ENCODE peak calls at places on chromosomes 12 and 14, in four cellular contexts. One of them, this sample, is unnamed.

GRCh38 chr14:96257056-96257455 is 1.0 kb downstream of the BDKRB1 start:
- DNase-seq in K562: no peak
- DNase-seq in GM12878: no peak
- DNase-seq in HepG2: no peak
- DNase-seq in this sample: no peak

GRCh38 chr12:11941601-11942360 is 129.0 kb upstream of the BCL2L14 start:
- DNase-seq in HepG2: no peak
- DNase-seq in GM12878: no peak
- DNase-seq in K562: no peak
- DNase-seq in this sample: no peak

GRCh38 chr12:84986586-84986985 is 49.5 kb downstream of the TSPAN19 start:
- DNase-seq in HepG2: no peak
- DNase-seq in GM12878: no peak
- DNase-seq in K562: no peak
- DNase-seq in this sample: no peak

GRCh38 chr14:99755629-99756603 is 37.3 kb upstream of the EML1 start:
- DNase-seq in K562: no peak
- DNase-seq in GM12878: no peak
- DNase-seq in HepG2: peak; percentile 24
- DNase-seq in this sample: no peak

GRCh38 chr14:104431929-104432541 is 147.5 kb upstream of the C14orf180 start:
- DNase-seq in HepG2: no peak
- DNase-seq in GM12878: no peak
- DNase-seq in K562: no peak
- DNase-seq in this sample: peak; percentile 21

GRCh38 chr12:38289396-38289795 is 27.2 kb upstream of the ALG10B start:
- DNase-seq in HepG2: no peak
- DNase-seq in GM12878: no peak
- DNase-seq in K562: no peak
- DNase-seq in this sample: no peak

GRCh38 chr12:57471661-57472060 is 8.0 kb downstream of the ARHGAP9 start:
- DNase-seq in HepG2: no peak
- DNase-seq in GM12878: no peak
- DNase-seq in K562: no peak
- DNase-seq in this sample: no peak

GRCh38 chr12:68913682-68914081 is 19.3 kb downstream of the CPM start:
- DNase-seq in HepG2: no peak
- DNase-seq in GM12878: no peak
- DNase-seq in K562: no peak
- DNase-seq in this sample: no peak

GRCh38 chr12:131827961-131828534 is at the start of gene MMP17:
- DNase-seq in K562: peak; percentile 86
- DNase-seq in GM12878: no peak
- DNase-seq in HepG2: no peak
- DNase-seq in this sample: peak; percentile 74

GRCh38 chr12:1855241-1855640 is 34.9 kb downstream of the LRTM2 start:
- DNase-seq in GM12878: no peak
- DNase-seq in HepG2: no peak
- DNase-seq in K562: no peak
- DNase-seq in this sample: no peak

GRCh38 chr14:94485944-94486841 is 10.2 kb upstream of the SERPINA9 start:
- DNase-seq in GM12878: no peak
- DNase-seq in K562: peak; percentile 67
- DNase-seq in HepG2: peak; percentile 48
- DNase-seq in this sample: peak; percentile 83

GRCh38 chr12:108854453-108855283 is 2.7 kb downstream of the SSH1 start:
- DNase-seq in GM12878: peak; percentile 83
- DNase-seq in K562: no peak
- DNase-seq in HepG2: no peak
- DNase-seq in this sample: no peak

GRCh38 chr12:71980543-71980942 is 41.9 kb downstream of the TPH2 start:
- DNase-seq in HepG2: no peak
- DNase-seq in GM12878: no peak
- DNase-seq in K562: no peak
- DNase-seq in this sample: no peak

GRCh38 chr12:54240129-54240528 is 39.8 kb downstream of the CBX5 start:
- DNase-seq in GM12878: no peak
- DNase-seq in K562: no peak
- DNase-seq in HepG2: no peak
- DNase-seq in this sample: no peak

GRCh38 chr12:25887367-25887766 is 71.1 kb upstream of the RASSF8 start:
- DNase-seq in GM12878: no peak
- DNase-seq in K562: no peak
- DNase-seq in HepG2: no peak
- DNase-seq in this sample: no peak

GRCh38 chr14:56487090-56487667 is 92.4 kb upstream of the TMEM260 start:
- DNase-seq in GM12878: no peak
- DNase-seq in K562: no peak
- DNase-seq in HepG2: no peak
- DNase-seq in this sample: no peak

GRCh38 chr12:89212339-89212771 is 139.9 kb downstream of the DUSP6 start:
- DNase-seq in K562: no peak
- DNase-seq in GM12878: no peak
- DNase-seq in HepG2: no peak
- DNase-seq in this sample: no peak

GRCh38 chr14:58216544-58216943 is 16.6 kb downstream of the ACTR10 start:
- DNase-seq in K562: no peak
- DNase-seq in GM12878: no peak
- DNase-seq in HepG2: no peak
- DNase-seq in this sample: no peak

GRCh38 chr12:66441905-66442559 is 139.7 kb downstream of the HELB start:
- DNase-seq in GM12878: no peak
- DNase-seq in HepG2: no peak
- DNase-seq in K562: no peak
- DNase-seq in this sample: no peak

GRCh38 chr14:104821229-104821945 is 20.5 kb downstream of the ZBTB42 start:
- DNase-seq in HepG2: no peak
- DNase-seq in GM12878: no peak
- DNase-seq in K562: no peak
- DNase-seq in this sample: peak; percentile 10

GRCh38 chr12:72618764-72619163 is 346.6 kb downstream of the TRHDE start:
- DNase-seq in GM12878: no peak
- DNase-seq in HepG2: no peak
- DNase-seq in K562: no peak
- DNase-seq in this sample: no peak

GRCh38 chr12:28872654-28873268 is 276.3 kb upstream of the FAR2 start:
- DNase-seq in GM12878: no peak
- DNase-seq in K562: peak; percentile 40
- DNase-seq in HepG2: peak; percentile 21
- DNase-seq in this sample: peak; percentile 76

GRCh38 chr12:27178723-27179398 is 65.2 kb upstream of the STK38L start:
- DNase-seq in HepG2: no peak
- DNase-seq in K562: no peak
- DNase-seq in GM12878: no peak
- DNase-seq in this sample: no peak

GRCh38 chr12:61043838-61044237 is 1216.4 kb upstream of the USP15 start:
- DNase-seq in GM12878: no peak
- DNase-seq in HepG2: no peak
- DNase-seq in K562: no peak
- DNase-seq in this sample: no peak

GRCh38 chr12:48651681-48652080 is 30.4 kb downstream of the KANSL2 start:
- DNase-seq in HepG2: no peak
- DNase-seq in GM12878: no peak
- DNase-seq in K562: no peak
- DNase-seq in this sample: no peak

GRCh38 chr14:89498836-89499235 is 81.8 kb upstream of the FOXN3 start:
- DNase-seq in HepG2: no peak
- DNase-seq in K562: no peak
- DNase-seq in GM12878: no peak
- DNase-seq in this sample: no peak

GRCh38 chr12:96514328-96514727 is 25.0 kb downstream of the CFAP54 start:
- DNase-seq in K562: no peak
- DNase-seq in GM12878: peak; percentile 62
- DNase-seq in HepG2: no peak
- DNase-seq in this sample: no peak

GRCh38 chr12:6592087-6592486 is 15.1 kb downstream of the CHD4 start:
- DNase-seq in K562: no peak
- DNase-seq in GM12878: no peak
- DNase-seq in HepG2: no peak
- DNase-seq in this sample: no peak

GRCh38 chr14:70907996-70908917 is 998 bp downstream of the PCNX1 start:
- DNase-seq in HepG2: peak; percentile 70
- DNase-seq in GM12878: no peak
- DNase-seq in K562: peak; percentile 13
- DNase-seq in this sample: peak; percentile 73

GRCh38 chr12:24902521-24903304 is 46.2 kb downstream of the BCAT1 start:
- DNase-seq in GM12878: no peak
- DNase-seq in HepG2: no peak
- DNase-seq in K562: no peak
- DNase-seq in this sample: peak; percentile 54

GRCh38 chr14:103966631-103967030 is 24.3 kb upstream of the RD3L start:
- DNase-seq in K562: no peak
- DNase-seq in HepG2: no peak
- DNase-seq in GM12878: no peak
- DNase-seq in this sample: no peak

GRCh38 chr12:127245009-127245408 is 1022.0 kb upstream of the TMEM132C start:
- DNase-seq in GM12878: no peak
- DNase-seq in K562: no peak
- DNase-seq in HepG2: no peak
- DNase-seq in this sample: no peak

DNA sequence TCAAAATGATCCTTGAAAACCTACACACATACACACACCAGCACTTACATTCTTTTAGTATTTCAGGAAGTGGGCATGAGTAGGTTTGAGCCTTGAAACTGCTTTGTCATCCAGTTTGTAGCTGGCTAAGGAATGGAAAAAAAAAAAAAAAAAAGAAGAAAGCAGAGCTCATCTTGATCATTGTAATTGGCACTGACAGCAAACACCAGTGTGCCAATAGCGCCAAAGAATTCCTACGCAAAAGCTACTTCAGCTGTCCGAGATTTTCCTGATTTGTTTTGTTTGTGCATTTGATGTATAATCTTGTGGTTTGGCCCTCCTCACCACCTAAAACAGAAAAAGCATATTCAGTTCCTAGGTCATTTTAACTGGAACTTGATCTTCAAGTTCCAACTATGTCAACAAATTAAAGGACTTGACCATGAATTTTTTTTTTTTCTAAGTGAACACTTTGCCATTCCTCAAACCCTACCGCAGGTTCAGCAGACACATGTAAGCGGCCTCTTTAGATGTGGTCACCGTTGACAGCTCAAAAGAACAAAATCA is 57.3 kb downstream of the FLRT2 start:
- DNase-seq in K562: no peak
- DNase-seq in HepG2: no peak
- DNase-seq in GM12878: no peak
- DNase-seq in this sample: no peak
- TF ChIP-seq ETV6 in K562: no peak
- TF ChIP-seq ETV6 in HepG2: no peak
- TF ChIP-seq ETV6 in GM12878: no peak
- TF ChIP-seq ETV6 in this sample: no peak

DNA sequence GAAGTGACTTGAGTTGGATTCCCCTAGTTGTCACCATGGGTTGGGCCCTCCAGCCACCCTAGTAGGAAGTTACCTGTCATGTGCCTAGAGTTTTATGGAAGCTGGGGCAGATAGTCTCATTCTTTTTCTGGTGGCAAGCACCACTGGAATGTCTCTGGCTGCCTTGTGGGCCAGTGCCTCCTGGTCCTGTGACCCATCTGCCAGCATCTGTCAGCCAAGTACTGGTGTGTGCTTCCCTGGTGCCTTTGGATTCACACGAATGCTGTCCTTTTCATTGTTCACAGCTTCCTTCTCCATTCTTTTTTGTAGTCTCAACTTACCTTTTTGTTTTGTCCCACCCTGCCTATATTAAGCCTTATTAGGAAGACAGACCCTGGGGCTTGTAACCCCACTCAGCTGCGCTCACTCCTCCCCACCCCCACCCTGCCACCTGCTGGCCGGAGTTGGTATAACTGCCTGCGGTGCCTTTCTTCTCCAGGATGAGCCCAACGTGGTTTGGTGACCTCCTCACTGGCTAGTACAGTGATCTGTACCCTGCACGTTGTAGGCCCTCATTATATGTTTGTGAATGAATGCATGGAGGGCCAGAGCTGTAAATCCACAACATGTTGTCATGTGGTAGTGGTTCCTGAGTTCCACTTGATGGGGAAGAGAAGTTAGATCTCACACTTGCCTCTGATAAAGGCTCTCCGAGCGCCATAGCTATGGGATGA is 125.7 kb downstream of the TSPAN9 start:
- DNase-seq in GM12878: no peak
- DNase-seq in HepG2: peak; percentile 28
- DNase-seq in K562: peak; percentile 78
- DNase-seq in this sample: peak; percentile 83
- TF ChIP-seq ETV6 in GM12878: no peak
- TF ChIP-seq ETV6 in HepG2: no peak
- TF ChIP-seq ETV6 in K562: no peak
- TF ChIP-seq ETV6 in this sample: no peak

GRCh38 chr12:111386891-111387290 is 18.0 kb upstream of the PHETA1 start:
- DNase-seq in HepG2: no peak
- DNase-seq in GM12878: no peak
- DNase-seq in K562: no peak
- DNase-seq in this sample: no peak
- TF ChIP-seq ETV6 in HepG2: no peak
- TF ChIP-seq ETV6 in GM12878: no peak
- TF ChIP-seq ETV6 in K562: no peak
- TF ChIP-seq ETV6 in this sample: no peak

DNA sequence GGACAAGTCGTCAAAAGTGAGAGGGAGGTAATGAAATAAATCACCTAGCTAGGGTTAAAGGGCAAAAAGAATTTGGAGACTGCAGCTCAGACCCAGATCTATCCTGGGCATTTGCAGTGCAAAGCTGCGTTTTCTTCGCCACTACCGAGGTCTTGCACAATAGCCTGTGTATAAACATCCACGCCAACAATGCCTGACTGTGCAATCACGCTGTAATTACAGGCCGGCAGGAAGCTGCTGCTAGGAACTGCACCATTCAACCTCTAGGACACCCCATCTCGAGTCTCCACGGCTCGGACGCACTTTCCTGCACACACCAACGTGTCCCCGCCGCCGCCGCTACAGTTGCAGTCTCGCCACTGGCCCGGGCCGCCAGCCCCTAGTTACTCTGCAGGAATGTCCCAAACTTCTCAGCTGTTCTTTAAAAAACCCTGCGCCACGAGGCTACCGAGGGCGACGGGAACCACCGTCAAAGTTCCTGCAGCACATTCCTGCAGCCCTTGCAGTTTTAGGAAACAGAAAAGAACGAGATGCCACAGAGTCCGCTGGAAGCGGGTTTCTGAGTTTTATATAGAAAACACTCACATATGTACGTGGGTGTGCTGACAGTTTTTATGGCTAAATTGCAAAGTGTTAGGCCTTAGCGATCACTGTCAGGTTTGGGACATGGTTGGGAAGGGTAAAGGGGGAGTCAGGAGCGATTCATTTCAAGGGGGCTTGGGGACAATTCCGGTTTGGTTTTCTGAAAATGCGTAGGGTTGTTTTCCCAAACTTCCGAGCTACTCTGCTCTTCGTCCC is 65.6 kb upstream of the PTGR2 start:
- DNase-seq in K562: peak; percentile 46
- DNase-seq in HepG2: peak; percentile 95
- DNase-seq in GM12878: no peak
- DNase-seq in this sample: peak; percentile 50
- TF ChIP-seq ETV6 in K562: no peak
- TF ChIP-seq ETV6 in HepG2: peak; percentile 31
- TF ChIP-seq ETV6 in GM12878: no peak
- TF ChIP-seq ETV6 in this sample: no peak